ENCODE peak calls at places on chromosomes 5 and 9, in seven cellular contexts. E, Y, B, C, K, H and P are unnamed samples.

GRCh38 chr9:137955586-137955985 is 78.0 kb downstream of the CACNA1B start:
- DNase-seq in E (no peak), Y (no peak), B (no peak), C (peak), K (no peak), H (no peak), P (no peak)

GRCh38 chr5:76765249-76765648 is 49.3 kb downstream of the F2R start:
- DNase-seq in E (peak), Y (no peak), B (no peak), C (no peak), K (no peak), H (no peak), P (no peak)

GRCh38 chr9:89278997-89279739 is 31.8 kb upstream of the CKS2 start:
- DNase-seq in E (peak), Y (no peak), B (no peak), C (no peak), K (no peak), H (peak), P (no peak)

GRCh38 chr9:136494012-136494411 is 11.2 kb upstream of the SEC16A start:
- DNase-seq in E (no peak), Y (no peak), B (no peak), C (no peak), K (no peak), H (no peak), P (no peak)

GRCh38 chr9:108565651-108566378 is 290.0 kb downstream of the ACTL7B start:
- DNase-seq in E (peak), Y (peak), B (peak), C (peak), K (no peak), H (peak), P (no peak)

GRCh38 chr5:135037519-135038201 is 3.6 kb upstream of the PITX1 start:
- DNase-seq in E (no peak), Y (no peak), B (no peak), C (no peak), K (no peak), H (peak), P (no peak)

GRCh38 chr5:67414712-67415111 is 218.1 kb upstream of the CD180 start:
- DNase-seq in E (no peak), Y (no peak), B (no peak), C (no peak), K (no peak), H (no peak), P (no peak)

GRCh38 chr9:18124760-18125159 is 349.2 kb upstream of the ADAMTSL1 start:
- DNase-seq in E (no peak), Y (no peak), B (no peak), C (no peak), K (no peak), H (no peak), P (no peak)

GRCh38 chr9:107639426-107639825 is 149.9 kb upstream of the KLF4 start:
- DNase-seq in E (no peak), Y (no peak), B (no peak), C (no peak), K (no peak), H (no peak), P (no peak)

GRCh38 chr5:15791274-15791673 is 291.3 kb downstream of the FBXL7 start:
- DNase-seq in E (no peak), Y (no peak), B (no peak), C (no peak), K (no peak), H (no peak), P (no peak)

GRCh38 chr5:132446621-132447020 is 44.0 kb downstream of the IRF1 start:
- DNase-seq in E (no peak), Y (no peak), B (peak), C (peak), K (no peak), H (no peak), P (no peak)

GRCh38 chr5:54912021-54912420 is 73.4 kb downstream of the ESM1 start:
- DNase-seq in E (no peak), Y (no peak), B (no peak), C (no peak), K (no peak), H (no peak), P (no peak)

GRCh38 chr5:43078956-43079355 is 38.8 kb upstream of the ANXA2R start:
- DNase-seq in E (peak), Y (no peak), B (no peak), C (no peak), K (no peak), H (no peak), P (no peak)

GRCh38 chr9:77457916-77458592 is 190.1 kb downstream of the GNA14 start:
- DNase-seq in E (peak), Y (peak), B (peak), C (peak), K (no peak), H (peak), P (no peak)

GRCh38 chr5:117337064-117337749 is 762.6 kb upstream of the SEMA6A start:
- DNase-seq in E (no peak), Y (no peak), B (no peak), C (no peak), K (no peak), H (no peak), P (no peak)

GRCh38 chr5:72314571-72315172 is 5.4 kb downstream of the MRPS27 start:
- DNase-seq in E (peak), Y (no peak), B (peak), C (no peak), K (no peak), H (no peak), P (no peak)

GRCh38 chr5:58327289-58327688 is 132.6 kb downstream of the PLK2 start:
- DNase-seq in E (no peak), Y (no peak), B (no peak), C (no peak), K (no peak), H (no peak), P (no peak)

GRCh38 chr9:136542246-136543041 is 3.4 kb downstream of the NOTCH1 start:
- DNase-seq in E (no peak), Y (no peak), B (no peak), C (no peak), K (no peak), H (peak), P (no peak)

GRCh38 chr5:179901915-179902762 is 5.6 kb downstream of the TBC1D9B start:
- DNase-seq in E (no peak), Y (no peak), B (no peak), C (peak), K (no peak), H (no peak), P (no peak)

GRCh38 chr5:178479261-178479660 is 110.9 kb downstream of the COL23A1 start:
- DNase-seq in E (no peak), Y (no peak), B (no peak), C (no peak), K (no peak), H (no peak), P (no peak)

GRCh38 chr5:59178482-59178881 is 595.6 kb downstream of the RAB3C start:
- DNase-seq in E (no peak), Y (no peak), B (no peak), C (no peak), K (no peak), H (no peak), P (no peak)

GRCh38 chr5:95809414-95809960 is 13.0 kb downstream of the GLRX start:
- DNase-seq in E (no peak), Y (no peak), B (peak), C (peak), K (no peak), H (no peak), P (no peak)

GRCh38 chr9:106111039-106111740 is 416.8 kb downstream of the TMEM38B start:
- DNase-seq in E (no peak), Y (no peak), B (no peak), C (no peak), K (no peak), H (peak), P (no peak)

GRCh38 chr9:95494022-95494415 is 22.8 kb downstream of the PTCH1 start:
- DNase-seq in E (no peak), Y (peak), B (no peak), C (peak), K (no peak), H (no peak), P (no peak)

GRCh38 chr5:79032031-79032711 is 37.3 kb downstream of the DMGDH start:
- DNase-seq in E (no peak), Y (no peak), B (no peak), C (no peak), K (no peak), H (no peak), P (no peak)

GRCh38 chr5:180816608-180817534 is 14.3 kb upstream of the MGAT1 start:
- DNase-seq in E (peak), Y (no peak), B (no peak), C (no peak), K (no peak), H (no peak), P (peak)

GRCh38 chr9:89366711-89367110 is 48.4 kb downstream of the SECISBP2 start:
- DNase-seq in E (peak), Y (no peak), B (no peak), C (no peak), K (no peak), H (no peak), P (no peak)

GRCh38 chr5:81718300-81718699 is 32.6 kb downstream of the SSBP2 start:
- DNase-seq in E (no peak), Y (no peak), B (no peak), C (no peak), K (no peak), H (peak), P (no peak)

GRCh38 chr5:139282195-139282557 is 11.4 kb upstream of the MATR3 start:
- DNase-seq in E (no peak), Y (no peak), B (no peak), C (no peak), K (no peak), H (no peak), P (no peak)

GRCh38 chr9:69171049-69171448 is 3.0 kb upstream of the TJP2 start:
- DNase-seq in E (no peak), Y (no peak), B (peak), C (no peak), K (no peak), H (no peak), P (no peak)

GRCh38 chr5:120690621-120691407 is 226.7 kb downstream of the PRR16 start:
- DNase-seq in E (no peak), Y (no peak), B (no peak), C (no peak), K (no peak), H (no peak), P (no peak)

GRCh38 chr5:17441351-17441750 is 56.7 kb upstream of the TAF11L2 start:
- DNase-seq in E (peak), Y (no peak), B (no peak), C (no peak), K (no peak), H (no peak), P (no peak)

DNA sequence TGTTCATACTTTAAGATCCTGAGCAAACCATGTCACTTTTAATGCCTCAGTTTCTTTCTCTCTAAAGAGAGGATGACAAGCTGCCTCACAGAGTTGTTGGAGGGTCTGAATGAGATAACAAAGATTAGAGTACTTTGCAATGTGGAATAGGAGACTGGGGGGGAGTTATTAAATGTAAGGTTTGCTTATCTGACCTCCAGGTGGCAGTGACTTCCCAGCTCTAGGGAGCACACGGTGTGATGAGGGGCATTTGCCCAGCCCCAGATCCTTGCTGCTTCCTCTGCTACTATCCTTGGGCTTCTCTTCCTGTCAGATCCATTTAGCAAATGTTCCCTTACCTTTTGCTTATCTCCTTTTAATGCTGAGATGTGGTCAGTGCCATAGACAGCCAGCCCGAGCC is 30.7 kb downstream of the ENHO start:
- DNase-seq in E (no peak), Y (no peak), B (no peak), C (no peak), K (no peak), H (no peak), P (no peak)
- TF ChIP-seq CTCF in E (no peak), Y (no peak), B (no peak), C (no peak), K (no peak), H (no peak), P (no peak)

GRCh38 chr5:89638871-89639270 is 755.9 kb upstream of the MEF2C start:
- DNase-seq in E (no peak), Y (no peak), B (no peak), C (no peak), K (no peak), H (no peak), P (no peak)
- TF ChIP-seq CTCF in E (no peak), Y (no peak), B (no peak), C (no peak), K (no peak), H (no peak), P (no peak)

DNA sequence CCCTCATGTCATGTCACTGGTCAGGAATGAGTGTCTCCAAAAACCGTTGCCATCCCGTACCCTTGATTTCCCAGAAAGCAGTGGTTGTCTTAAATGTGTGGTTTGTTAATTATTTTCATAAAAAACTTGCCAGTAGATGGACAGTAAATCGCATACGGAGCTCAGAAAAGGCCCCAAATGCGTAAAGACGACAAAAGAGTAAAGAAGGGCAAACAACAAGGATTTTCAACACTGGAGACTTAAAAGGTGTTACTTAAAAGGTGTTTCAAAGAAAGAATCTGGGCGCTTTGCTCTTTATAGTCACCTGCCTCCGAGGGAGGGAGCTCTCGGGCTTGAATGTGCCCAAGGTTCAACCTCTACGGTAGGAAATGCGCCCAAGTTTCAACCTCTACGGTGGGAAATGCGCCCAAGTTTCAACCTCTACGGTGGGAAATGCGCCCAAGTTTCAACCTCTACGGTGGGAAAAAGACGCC is 727 bp downstream of the KIF27 start:
- DNase-seq in E (no peak), Y (no peak), B (peak), C (no peak), K (no peak), H (no peak), P (no peak)
- TF ChIP-seq CTCF in E (peak), Y (no peak), B (no peak), C (no peak), K (no peak), H (no peak), P (no peak)

DNA sequence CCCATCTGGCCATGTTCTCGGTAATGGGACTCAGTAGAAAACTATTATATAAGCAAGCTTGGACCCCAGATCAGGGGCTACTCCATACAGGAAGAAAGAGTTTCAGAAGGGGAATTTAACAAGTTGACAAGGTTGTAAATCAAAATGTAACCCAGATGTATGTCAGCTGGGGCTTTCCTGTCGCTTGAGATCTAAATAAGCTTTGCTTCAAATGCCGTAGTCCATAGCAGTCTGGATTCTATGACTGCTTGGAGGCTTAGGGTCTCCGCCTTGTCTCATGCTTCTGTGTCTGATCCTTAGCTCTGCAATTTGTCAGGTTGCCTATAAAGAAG is 70.4 kb downstream of the TEX10 start:
- DNase-seq in E (no peak), Y (no peak), B (no peak), C (no peak), K (no peak), H (no peak), P (no peak)
- TF ChIP-seq CTCF in E (no peak), Y (no peak), B (no peak), C (no peak), K (no peak), H (no peak), P (no peak)

GRCh38 chr9:134981829-134982228 is 64.1 kb upstream of the FCN1 start:
- DNase-seq in E (no peak), Y (no peak), B (no peak), C (no peak), K (no peak), H (no peak), P (no peak)

GRCh38 chr9:134984372-134985240 is 66.9 kb upstream of the FCN1 start:
- DNase-seq in E (no peak), Y (no peak), B (no peak), C (no peak), K (no peak), H (no peak), P (no peak)

GRCh38 chr9:134983506-134984371 is 66.0 kb upstream of the FCN1 start:
- DNase-seq in E (no peak), Y (no peak), B (no peak), C (no peak), K (no peak), H (no peak), P (no peak)

GRCh38 chr9:134982311-134982710 is 64.6 kb upstream of the FCN1 start:
- DNase-seq in E (no peak), Y (no peak), B (no peak), C (no peak), K (no peak), H (no peak), P (no peak)

GRCh38 chr9:134983094-134983493 is 65.4 kb upstream of the FCN1 start:
- DNase-seq in E (no peak), Y (peak), B (peak), C (peak), K (no peak), H (peak), P (no peak)
- TF ChIP-seq CTCF in E (peak), Y (peak), B (no peak), C (peak), K (no peak), H (peak), P (no peak)

GRCh38 chr5:172123269-172123692 is 64.7 kb downstream of the STK10 start:
- DNase-seq in E (peak), Y (no peak), B (peak), C (peak), K (no peak), H (peak), P (no peak)
- TF ChIP-seq CTCF in E (peak), Y (no peak), B (no peak), C (peak), K (no peak), H (peak), P (no peak)